ENCODE peak calls at places on chromosomes 3 and 15, in four cellular contexts. Z, B, S and L are unnamed samples.
A peak's percentile ranks its signal among the peaks of the same experiment; 100 is the strongest.

GRCh38 chr3:32392530-32393302 is 1.1 kb downstream of the CMTM7 start:
- DNase-seq in Z (peak; percentile 56), B (peak; percentile 81), S (no peak), L (peak; percentile 67)

GRCh38 chr15:81235276-81235675 is 38.6 kb downstream of the IL16 start:
- DNase-seq in Z (no peak), B (no peak), S (no peak), L (no peak)

GRCh38 chr3:46981932-46982471 is 2.5 kb downstream of the NBEAL2 start:
- DNase-seq in Z (peak; percentile 53), B (no peak), S (no peak), L (no peak)

GRCh38 chr15:101540480-101541239 is 51.2 kb upstream of the PCSK6 start:
- DNase-seq in Z (peak; percentile 50), B (no peak), S (no peak), L (no peak)

GRCh38 chr15:59169337-59169736 is 37.3 kb upstream of the LDHAL6B start:
- DNase-seq in Z (no peak), B (peak; percentile 88), S (no peak), L (peak; percentile 90)

GRCh38 chr3:150237490-150237889 is 170.6 kb upstream of the TSC22D2 start:
- DNase-seq in Z (no peak), B (peak; percentile 48), S (no peak), L (peak; percentile 73)

GRCh38 chr15:29252231-29252630 is 17.4 kb downstream of the NSMCE3 start:
- DNase-seq in Z (no peak), B (no peak), S (no peak), L (no peak)

GRCh38 chr3:149512073-149512782 is 37.7 kb downstream of the TM4SF4 start:
- DNase-seq in Z (peak; percentile 61), B (peak; percentile 75), S (no peak), L (peak; percentile 70)

GRCh38 chr3:50345586-50345985 is at the start of gene ZMYND10:
- DNase-seq in Z (peak; percentile 79), B (peak; percentile 64), S (no peak), L (peak; percentile 35)

GRCh38 chr3:71817262-71817661 is 32.3 kb upstream of the PROK2 start:
- DNase-seq in Z (no peak), B (no peak), S (no peak), L (no peak)

GRCh38 chr3:27311400-27311799 is 57.8 kb downstream of the NEK10 start:
- DNase-seq in Z (no peak), B (peak; percentile 57), S (no peak), L (peak; percentile 90)

DNA sequence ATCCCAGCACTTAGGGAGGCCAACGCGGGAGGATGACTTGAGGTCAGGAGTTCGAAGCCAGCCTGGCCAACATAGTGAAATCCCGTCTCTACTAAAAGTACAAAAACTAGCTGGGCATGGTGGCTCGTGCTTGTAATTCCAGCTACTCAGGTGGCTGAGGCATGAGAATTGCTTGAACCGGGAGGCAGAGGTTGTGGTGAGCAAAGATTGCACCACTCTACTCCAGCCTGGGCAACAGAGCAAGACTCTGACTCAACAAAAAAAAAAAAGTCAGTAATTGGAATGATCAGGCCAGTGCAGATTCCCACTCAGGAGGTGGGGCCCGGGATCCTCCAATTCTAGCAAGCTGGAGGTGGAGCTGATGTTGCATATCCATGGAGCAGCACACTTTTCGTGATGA is 5.6 kb downstream of the CFAP92 start:
- DNase-seq in Z (no peak), B (no peak), S (no peak), L (no peak)
- TF ChIP-seq CTCF in Z (no peak), B (no peak), S (no peak), L (no peak)

DNA sequence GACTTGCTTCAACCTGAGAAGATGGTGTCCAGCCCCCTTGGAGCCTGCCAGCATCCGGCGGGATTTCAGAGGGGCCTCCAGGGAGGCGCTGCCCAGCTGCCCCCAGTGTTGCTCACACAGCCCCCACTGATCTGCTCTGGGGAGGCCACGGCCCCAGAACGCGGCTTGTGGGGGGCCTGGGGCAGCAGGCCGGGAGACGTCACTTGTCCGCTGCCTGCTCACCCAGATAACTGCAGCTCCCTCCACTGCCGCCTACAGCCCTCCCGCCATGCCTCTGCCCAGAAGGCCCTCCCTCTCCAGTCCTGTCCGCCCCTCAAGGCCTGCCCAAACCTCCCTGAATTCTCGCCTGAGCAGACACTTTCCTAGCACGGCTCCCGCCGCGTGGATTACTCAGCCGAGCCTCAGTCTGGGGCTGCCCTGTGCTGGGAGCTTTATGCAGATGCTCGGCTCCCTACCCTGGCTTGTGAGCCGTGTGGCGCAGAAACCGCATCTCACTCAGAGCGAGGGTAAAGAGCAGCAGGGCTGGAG is 17.2 kb upstream of the ADIPOQ start:
- DNase-seq in Z (no peak), B (peak; percentile 69), S (no peak), L (peak; percentile 57)
- H3K4me3 ChIP-seq in Z (no peak overlapping the region), B (no peak overlapping the region), S (no peak overlapping the region), L (no peak overlapping the region)

GRCh38 chr3:85394424-85394823 is 435.6 kb downstream of the CADM2 start:
- DNase-seq in Z (no peak), B (no peak), S (no peak), L (no peak)
- TF ChIP-seq CTCF in Z (no peak), B (no peak), S (no peak), L (no peak)

GRCh38 chr3:172595648-172596393 is 72.6 kb upstream of the TNFSF10 start:
- DNase-seq in Z (no peak), B (peak; percentile 64), S (no peak), L (peak; percentile 64)
- H3K4me3 ChIP-seq in Z (no peak overlapping the region), B (no peak overlapping the region), S (peak overlapping the region; percentile 38), L (peak overlapping the region; percentile 51)

GRCh38 chr3:186529204-186529999 is 14.8 kb downstream of the CRYGS start:
- DNase-seq in Z (no peak), B (no peak), S (no peak), L (no peak)
- TF ChIP-seq CTCF in Z (no peak), B (no peak), S (no peak), L (no peak)

GRCh38 chr15:67373971-67374370 is 119.4 kb downstream of the IQCH start:
- DNase-seq in Z (no peak), B (no peak), S (no peak), L (no peak)
- H3K4me3 ChIP-seq in Z (no peak overlapping the region), B (no peak overlapping the region), S (no peak overlapping the region), L (no peak overlapping the region)